ENCODE peak calls at places on chromosomes 4 and X, in six cellular contexts. One of them, this sample, is unnamed.

GRCh38 chr4:113436360-113436759 is 325.2 kb downstream of the CAMK2D start:
- DNase-seq in AG10803: peak; percentile 82
- DNase-seq in NCI-H1048: no peak
- DNase-seq in NCI-H2227 treated with DMSO at 0.1 percent for 48 hours: peak; percentile 29
- DNase-seq in stimulated activated CD4-positive, alpha-beta T cell treated with anti-CD3 and anti-CD28 coated beads, Interleukin-2, amount 100 ng/mL, for 48 hours: no peak
- DNase-seq in GM04503: peak; percentile 55
- DNase-seq in this sample: no peak

GRCh38 chr4:159227984-159228383 is 125.1 kb downstream of the RAPGEF2 start:
- DNase-seq in AG10803: peak; percentile 81
- DNase-seq in NCI-H1048: no peak
- DNase-seq in NCI-H2227 treated with DMSO at 0.1 percent for 48 hours: peak; percentile 8
- DNase-seq in stimulated activated CD4-positive, alpha-beta T cell treated with anti-CD3 and anti-CD28 coated beads, Interleukin-2, amount 100 ng/mL, for 48 hours: no peak
- DNase-seq in GM04503: no peak
- DNase-seq in this sample: peak; percentile 70

GRCh38 chr4:53614616-53615015 is 23.3 kb upstream of the LNX1 start:
- DNase-seq in AG10803: no peak
- DNase-seq in NCI-H1048: no peak
- DNase-seq in NCI-H2227 treated with DMSO at 0.1 percent for 48 hours: no peak
- DNase-seq in stimulated activated CD4-positive, alpha-beta T cell treated with anti-CD3 and anti-CD28 coated beads, Interleukin-2, amount 100 ng/mL, for 48 hours: no peak
- DNase-seq in GM04503: no peak
- DNase-seq in this sample: no peak

GRCh38 chr4:79650217-79650616 is 242.2 kb upstream of the GK2 start:
- DNase-seq in AG10803: no peak
- DNase-seq in NCI-H1048: no peak
- DNase-seq in NCI-H2227 treated with DMSO at 0.1 percent for 48 hours: no peak
- DNase-seq in stimulated activated CD4-positive, alpha-beta T cell treated with anti-CD3 and anti-CD28 coated beads, Interleukin-2, amount 100 ng/mL, for 48 hours: no peak
- DNase-seq in GM04503: no peak
- DNase-seq in this sample: no peak

GRCh38 chrX:13165747-13166146 is 121.3 kb upstream of the FAM9C start:
- DNase-seq in AG10803: no peak
- DNase-seq in NCI-H1048: no peak
- DNase-seq in NCI-H2227 treated with DMSO at 0.1 percent for 48 hours: no peak
- DNase-seq in stimulated activated CD4-positive, alpha-beta T cell treated with anti-CD3 and anti-CD28 coated beads, Interleukin-2, amount 100 ng/mL, for 48 hours: no peak
- DNase-seq in GM04503: no peak
- DNase-seq in this sample: no peak

GRCh38 chr4:23238848-23239247 is 546.1 kb downstream of the GBA3 start:
- DNase-seq in AG10803: no peak
- DNase-seq in NCI-H1048: no peak
- DNase-seq in NCI-H2227 treated with DMSO at 0.1 percent for 48 hours: no peak
- DNase-seq in stimulated activated CD4-positive, alpha-beta T cell treated with anti-CD3 and anti-CD28 coated beads, Interleukin-2, amount 100 ng/mL, for 48 hours: no peak
- DNase-seq in GM04503: no peak
- DNase-seq in this sample: no peak

GRCh38 chr4:54276633-54277426 is 47.7 kb downstream of the PDGFRA start:
- DNase-seq in AG10803: no peak
- DNase-seq in NCI-H1048: no peak
- DNase-seq in NCI-H2227 treated with DMSO at 0.1 percent for 48 hours: no peak
- DNase-seq in stimulated activated CD4-positive, alpha-beta T cell treated with anti-CD3 and anti-CD28 coated beads, Interleukin-2, amount 100 ng/mL, for 48 hours: no peak
- DNase-seq in GM04503: no peak
- DNase-seq in this sample: no peak

GRCh38 chr4:189940178-189941004 is at the start of gene FRG1:
- DNase-seq in AG10803: peak; percentile 95
- DNase-seq in NCI-H1048: no peak
- DNase-seq in NCI-H2227 treated with DMSO at 0.1 percent for 48 hours: no peak
- DNase-seq in stimulated activated CD4-positive, alpha-beta T cell treated with anti-CD3 and anti-CD28 coated beads, Interleukin-2, amount 100 ng/mL, for 48 hours: peak; percentile 94
- DNase-seq in GM04503: peak; percentile 58
- DNase-seq in this sample: peak; percentile 97

GRCh38 chr4:34464196-34464595 is 1780.1 kb downstream of the ARAP2 start:
- DNase-seq in AG10803: no peak
- DNase-seq in NCI-H1048: no peak
- DNase-seq in NCI-H2227 treated with DMSO at 0.1 percent for 48 hours: no peak
- DNase-seq in stimulated activated CD4-positive, alpha-beta T cell treated with anti-CD3 and anti-CD28 coated beads, Interleukin-2, amount 100 ng/mL, for 48 hours: no peak
- DNase-seq in GM04503: no peak
- DNase-seq in this sample: no peak

GRCh38 chrX:23797371-23798128 is 14.6 kb downstream of the SAT1 start:
- DNase-seq in AG10803: no peak
- DNase-seq in NCI-H1048: peak; percentile 76
- DNase-seq in NCI-H2227 treated with DMSO at 0.1 percent for 48 hours: no peak
- DNase-seq in stimulated activated CD4-positive, alpha-beta T cell treated with anti-CD3 and anti-CD28 coated beads, Interleukin-2, amount 100 ng/mL, for 48 hours: no peak
- DNase-seq in GM04503: no peak
- DNase-seq in this sample: no peak

GRCh38 chr4:94849901-94850300 is 92.1 kb downstream of the BMPR1B start:
- DNase-seq in AG10803: no peak
- DNase-seq in NCI-H1048: no peak
- DNase-seq in NCI-H2227 treated with DMSO at 0.1 percent for 48 hours: no peak
- DNase-seq in stimulated activated CD4-positive, alpha-beta T cell treated with anti-CD3 and anti-CD28 coated beads, Interleukin-2, amount 100 ng/mL, for 48 hours: no peak
- DNase-seq in GM04503: no peak
- DNase-seq in this sample: no peak

GRCh38 chrX:150627957-150628356 is 59.5 kb downstream of the MTM1 start:
- DNase-seq in AG10803: no peak
- DNase-seq in NCI-H1048: no peak
- DNase-seq in NCI-H2227 treated with DMSO at 0.1 percent for 48 hours: no peak
- DNase-seq in stimulated activated CD4-positive, alpha-beta T cell treated with anti-CD3 and anti-CD28 coated beads, Interleukin-2, amount 100 ng/mL, for 48 hours: no peak
- DNase-seq in GM04503: no peak
- DNase-seq in this sample: no peak

GRCh38 chrX:292900-293897 is 12.0 kb downstream of the PLCXD1 start:
- DNase-seq in AG10803: no peak
- DNase-seq in NCI-H1048: no peak
- DNase-seq in NCI-H2227 treated with DMSO at 0.1 percent for 48 hours: no peak
- DNase-seq in stimulated activated CD4-positive, alpha-beta T cell treated with anti-CD3 and anti-CD28 coated beads, Interleukin-2, amount 100 ng/mL, for 48 hours: no peak
- DNase-seq in GM04503: no peak
- DNase-seq in this sample: peak; percentile 49

GRCh38 chr4:126733301-126733700 is 899.5 kb upstream of the INTU start:
- DNase-seq in AG10803: no peak
- DNase-seq in NCI-H1048: no peak
- DNase-seq in NCI-H2227 treated with DMSO at 0.1 percent for 48 hours: no peak
- DNase-seq in stimulated activated CD4-positive, alpha-beta T cell treated with anti-CD3 and anti-CD28 coated beads, Interleukin-2, amount 100 ng/mL, for 48 hours: no peak
- DNase-seq in GM04503: no peak
- DNase-seq in this sample: no peak

GRCh38 chr4:1568855-1569460 is 115.2 kb downstream of the FAM53A start:
- DNase-seq in AG10803: no peak
- DNase-seq in NCI-H1048: no peak
- DNase-seq in NCI-H2227 treated with DMSO at 0.1 percent for 48 hours: no peak
- DNase-seq in stimulated activated CD4-positive, alpha-beta T cell treated with anti-CD3 and anti-CD28 coated beads, Interleukin-2, amount 100 ng/mL, for 48 hours: no peak
- DNase-seq in GM04503: no peak
- DNase-seq in this sample: no peak

GRCh38 chr4:159269143-159269542 is 166.3 kb downstream of the RAPGEF2 start:
- DNase-seq in AG10803: no peak
- DNase-seq in NCI-H1048: no peak
- DNase-seq in NCI-H2227 treated with DMSO at 0.1 percent for 48 hours: no peak
- DNase-seq in stimulated activated CD4-positive, alpha-beta T cell treated with anti-CD3 and anti-CD28 coated beads, Interleukin-2, amount 100 ng/mL, for 48 hours: no peak
- DNase-seq in GM04503: no peak
- DNase-seq in this sample: no peak

GRCh38 chr4:30208731-30209435 is 511.3 kb upstream of the PCDH7 start:
- DNase-seq in AG10803: no peak
- DNase-seq in NCI-H1048: no peak
- DNase-seq in NCI-H2227 treated with DMSO at 0.1 percent for 48 hours: no peak
- DNase-seq in stimulated activated CD4-positive, alpha-beta T cell treated with anti-CD3 and anti-CD28 coated beads, Interleukin-2, amount 100 ng/mL, for 48 hours: no peak
- DNase-seq in GM04503: no peak
- DNase-seq in this sample: no peak

GRCh38 chr4:140363558-140363957 is 9.9 kb upstream of the SCOC start:
- DNase-seq in AG10803: no peak
- DNase-seq in NCI-H1048: no peak
- DNase-seq in NCI-H2227 treated with DMSO at 0.1 percent for 48 hours: peak; percentile 71
- DNase-seq in stimulated activated CD4-positive, alpha-beta T cell treated with anti-CD3 and anti-CD28 coated beads, Interleukin-2, amount 100 ng/mL, for 48 hours: no peak
- DNase-seq in GM04503: no peak
- DNase-seq in this sample: no peak

GRCh38 chrX:48761674-48762471 is at the start of gene GLOD5:
- DNase-seq in AG10803: peak; percentile 7
- DNase-seq in NCI-H1048: no peak
- DNase-seq in NCI-H2227 treated with DMSO at 0.1 percent for 48 hours: no peak
- DNase-seq in stimulated activated CD4-positive, alpha-beta T cell treated with anti-CD3 and anti-CD28 coated beads, Interleukin-2, amount 100 ng/mL, for 48 hours: no peak
- DNase-seq in GM04503: no peak
- DNase-seq in this sample: no peak

GRCh38 chr4:23040539-23040938 is 347.8 kb downstream of the GBA3 start:
- DNase-seq in AG10803: no peak
- DNase-seq in NCI-H1048: no peak
- DNase-seq in NCI-H2227 treated with DMSO at 0.1 percent for 48 hours: no peak
- DNase-seq in stimulated activated CD4-positive, alpha-beta T cell treated with anti-CD3 and anti-CD28 coated beads, Interleukin-2, amount 100 ng/mL, for 48 hours: no peak
- DNase-seq in GM04503: no peak
- DNase-seq in this sample: no peak

GRCh38 chr4:13865871-13866669 is 238.5 kb upstream of the BOD1L1 start:
- DNase-seq in AG10803: peak; percentile 29
- DNase-seq in NCI-H1048: no peak
- DNase-seq in NCI-H2227 treated with DMSO at 0.1 percent for 48 hours: no peak
- DNase-seq in stimulated activated CD4-positive, alpha-beta T cell treated with anti-CD3 and anti-CD28 coated beads, Interleukin-2, amount 100 ng/mL, for 48 hours: no peak
- DNase-seq in GM04503: no peak
- DNase-seq in this sample: no peak

GRCh38 chrX:135892781-135893180 is 463 bp downstream of the CT45A10 start:
- DNase-seq in AG10803: no peak
- DNase-seq in NCI-H1048: no peak
- DNase-seq in NCI-H2227 treated with DMSO at 0.1 percent for 48 hours: no peak
- DNase-seq in stimulated activated CD4-positive, alpha-beta T cell treated with anti-CD3 and anti-CD28 coated beads, Interleukin-2, amount 100 ng/mL, for 48 hours: no peak
- DNase-seq in GM04503: no peak
- DNase-seq in this sample: no peak

GRCh38 chr4:46698891-46699290 is 210.2 kb downstream of the COX7B2 start:
- DNase-seq in AG10803: no peak
- DNase-seq in NCI-H1048: no peak
- DNase-seq in NCI-H2227 treated with DMSO at 0.1 percent for 48 hours: no peak
- DNase-seq in stimulated activated CD4-positive, alpha-beta T cell treated with anti-CD3 and anti-CD28 coated beads, Interleukin-2, amount 100 ng/mL, for 48 hours: no peak
- DNase-seq in GM04503: no peak
- DNase-seq in this sample: no peak

GRCh38 chrX:49761481-49761880 is 65.7 kb upstream of the PAGE1 start:
- DNase-seq in AG10803: peak; percentile 4
- DNase-seq in NCI-H1048: no peak
- DNase-seq in NCI-H2227 treated with DMSO at 0.1 percent for 48 hours: peak; percentile 2
- DNase-seq in stimulated activated CD4-positive, alpha-beta T cell treated with anti-CD3 and anti-CD28 coated beads, Interleukin-2, amount 100 ng/mL, for 48 hours: no peak
- DNase-seq in GM04503: no peak
- DNase-seq in this sample: no peak

GRCh38 chrX:26409636-26410035 is 193.7 kb downstream of the MAGEB5 start:
- DNase-seq in AG10803: no peak
- DNase-seq in NCI-H1048: no peak
- DNase-seq in NCI-H2227 treated with DMSO at 0.1 percent for 48 hours: no peak
- DNase-seq in stimulated activated CD4-positive, alpha-beta T cell treated with anti-CD3 and anti-CD28 coated beads, Interleukin-2, amount 100 ng/mL, for 48 hours: no peak
- DNase-seq in GM04503: no peak
- DNase-seq in this sample: no peak

GRCh38 chr4:3787489-3788365 is 21.5 kb downstream of the ADRA2C start:
- DNase-seq in AG10803: no peak
- DNase-seq in NCI-H1048: no peak
- DNase-seq in NCI-H2227 treated with DMSO at 0.1 percent for 48 hours: no peak
- DNase-seq in stimulated activated CD4-positive, alpha-beta T cell treated with anti-CD3 and anti-CD28 coated beads, Interleukin-2, amount 100 ng/mL, for 48 hours: no peak
- DNase-seq in GM04503: no peak
- DNase-seq in this sample: no peak

GRCh38 chr4:117064297-117064696 is 21.1 kb downstream of the TRAM1L1 start:
- DNase-seq in AG10803: no peak
- DNase-seq in NCI-H1048: no peak
- DNase-seq in NCI-H2227 treated with DMSO at 0.1 percent for 48 hours: no peak
- DNase-seq in stimulated activated CD4-positive, alpha-beta T cell treated with anti-CD3 and anti-CD28 coated beads, Interleukin-2, amount 100 ng/mL, for 48 hours: no peak
- DNase-seq in GM04503: no peak
- DNase-seq in this sample: no peak

GRCh38 chrX:19272452-19272851 is 71.3 kb upstream of the PDHA1 start:
- DNase-seq in AG10803: peak; percentile 6
- DNase-seq in NCI-H1048: no peak
- DNase-seq in NCI-H2227 treated with DMSO at 0.1 percent for 48 hours: no peak
- DNase-seq in stimulated activated CD4-positive, alpha-beta T cell treated with anti-CD3 and anti-CD28 coated beads, Interleukin-2, amount 100 ng/mL, for 48 hours: no peak
- DNase-seq in GM04503: no peak
- DNase-seq in this sample: no peak

GRCh38 chr4:123505077-123505456 is 108.5 kb downstream of the SPRY1 start:
- DNase-seq in AG10803: no peak
- DNase-seq in NCI-H1048: no peak
- DNase-seq in NCI-H2227 treated with DMSO at 0.1 percent for 48 hours: no peak
- DNase-seq in stimulated activated CD4-positive, alpha-beta T cell treated with anti-CD3 and anti-CD28 coated beads, Interleukin-2, amount 100 ng/mL, for 48 hours: no peak
- DNase-seq in GM04503: no peak
- DNase-seq in this sample: no peak

GRCh38 chr4:24778427-24779225 is 16.7 kb upstream of the SOD3 start:
- DNase-seq in AG10803: peak; percentile 99
- DNase-seq in NCI-H1048: no peak
- DNase-seq in NCI-H2227 treated with DMSO at 0.1 percent for 48 hours: no peak
- DNase-seq in stimulated activated CD4-positive, alpha-beta T cell treated with anti-CD3 and anti-CD28 coated beads, Interleukin-2, amount 100 ng/mL, for 48 hours: no peak
- DNase-seq in GM04503: peak; percentile 98
- DNase-seq in this sample: peak; percentile 67

GRCh38 chr4:26821677-26822503 is 38.8 kb upstream of the STIM2 start:
- DNase-seq in AG10803: peak; percentile 14
- DNase-seq in NCI-H1048: no peak
- DNase-seq in NCI-H2227 treated with DMSO at 0.1 percent for 48 hours: no peak
- DNase-seq in stimulated activated CD4-positive, alpha-beta T cell treated with anti-CD3 and anti-CD28 coated beads, Interleukin-2, amount 100 ng/mL, for 48 hours: no peak
- DNase-seq in GM04503: no peak
- DNase-seq in this sample: no peak

GRCh38 chr4:110165382-110166285 is 32.8 kb downstream of the ELOVL6 start:
- DNase-seq in AG10803: peak; percentile 64
- DNase-seq in NCI-H1048: no peak
- DNase-seq in NCI-H2227 treated with DMSO at 0.1 percent for 48 hours: no peak
- DNase-seq in stimulated activated CD4-positive, alpha-beta T cell treated with anti-CD3 and anti-CD28 coated beads, Interleukin-2, amount 100 ng/mL, for 48 hours: peak; percentile 31
- DNase-seq in GM04503: peak; percentile 34
- DNase-seq in this sample: no peak